ENCODE peak calls at places on chromosomes 16 and 17, in nine cellular contexts. T is right lobe of liver; W is transverse colon; Y is fibroblast of lung; X is natural killer cell; P is mucosa of gallbladder; K is stimulated activated naive CD8-positive, alpha-beta T cell treated with anti-CD3 and anti-CD28 coated beads, Interleukin-15, Interleukin-2, amounts not matched to agents 100 U/mL and 50 U/mL, for 24 hours; R is amniotic stem cell; H is activated T-cell treated with anti-CD3 and anti-CD28 coated beads for 1 hour. S is an unnamed sample.

GRCh38 chr16:83926726-83927397 is 26.2 kb upstream of the OSGIN1 start:
- DNase-seq in T (peak; percentile 85), W (peak; percentile 84), Y (peak; percentile 62), X (peak; percentile 60), P (peak; percentile 79), K (peak; percentile 77), R (peak; percentile 37), H (peak; percentile 49), S (peak; percentile 10)

GRCh38 chr17:73347355-73347754 is 35.6 kb upstream of the CDC42EP4 start:
- DNase-seq in T (no peak), W (no peak), Y (no peak), X (no peak), P (no peak), K (no peak), R (no peak), H (no peak), S (no peak)

GRCh38 chr16:70638814-70639792 is 7.3 kb upstream of the IL34 start:
- DNase-seq in T (no peak), W (peak; percentile 31), Y (peak; percentile 80), X (no peak), P (peak; percentile 28), K (no peak), R (no peak), H (no peak), S (no peak)

GRCh38 chr17:38701504-38702165 is 3.4 kb upstream of the MLLT6 start:
- DNase-seq in T (no peak), W (peak; percentile 59), Y (peak; percentile 26), X (peak; percentile 68), P (no peak), K (peak; percentile 88), R (no peak), H (peak; percentile 43), S (peak; percentile 33)

GRCh38 chr17:82884341-82884871 is 44.6 kb upstream of the ZNF750 start:
- DNase-seq in T (no peak), W (no peak), Y (no peak), X (no peak), P (no peak), K (no peak), R (no peak), H (no peak), S (no peak)

GRCh38 chr17:160336-160735 is 21.1 kb downstream of the DOC2B start:
- DNase-seq in T (no peak), W (no peak), Y (no peak), X (no peak), P (no peak), K (no peak), R (no peak), H (no peak), S (no peak)

GRCh38 chr17:79892457-79893236 is 53.4 kb upstream of the CBX4 start:
- DNase-seq in T (no peak), W (peak; percentile 87), Y (no peak), X (no peak), P (peak; percentile 56), K (no peak), R (no peak), H (no peak), S (no peak)

GRCh38 chr16:35146723-35147458 is 1687.5 kb downstream of the TP53TG3F start:
- DNase-seq in T (no peak), W (no peak), Y (no peak), X (no peak), P (no peak), K (no peak), R (no peak), H (no peak), S (no peak)

GRCh38 chr16:2785101-2785991 is 2.0 kb downstream of the PRSS33 start:
- DNase-seq in T (no peak), W (peak; percentile 33), Y (no peak), X (peak; percentile 13), P (no peak), K (peak; percentile 58), R (no peak), H (no peak), S (no peak)

GRCh38 chr16:70632273-70632672 is 14.1 kb upstream of the IL34 start:
- DNase-seq in T (no peak), W (no peak), Y (no peak), X (no peak), P (no peak), K (no peak), R (no peak), H (no peak), S (no peak)

GRCh38 chr16:80369559-80369958 is 171.2 kb upstream of the DYNLRB2 start:
- DNase-seq in T (no peak), W (peak; percentile 34), Y (peak; percentile 59), X (no peak), P (peak; percentile 46), K (no peak), R (peak; percentile 18), H (no peak), S (no peak)

GRCh38 chr17:42964161-42964932 is at the start of gene AARSD1:
- DNase-seq in T (peak; percentile 93), W (peak; percentile 94), Y (peak; percentile 96), X (peak; percentile 86), P (peak; percentile 94), K (peak; percentile 90), R (peak; percentile 92), H (peak; percentile 81), S (peak; percentile 78)

GRCh38 chr16:3769013-3769412 is 51.7 kb upstream of the TRAP1 start:
- DNase-seq in T (no peak), W (no peak), Y (no peak), X (no peak), P (no peak), K (no peak), R (no peak), H (no peak), S (no peak)

GRCh38 chr17:38751144-38751802 is 1.3 kb upstream of the PSMB3 start:
- DNase-seq in T (no peak), W (no peak), Y (no peak), X (no peak), P (no peak), K (no peak), R (no peak), H (no peak), S (no peak)

GRCh38 chr17:60249517-60249826 is 99.7 kb downstream of the CA4 start:
- DNase-seq in T (no peak), W (no peak), Y (peak; percentile 46), X (no peak), P (no peak), K (no peak), R (no peak), H (no peak), S (no peak)